ENCODE peak calls at places on chromosomes 3 and 15, in nine cellular contexts. H is Calu3; V is lung microvascular endothelial cell; U is GM23338; R is effector memory CD8-positive, alpha-beta T cell; O is left ventricle myocardium inferior; D is RPMI7951; M is GM13976; G is ecto neural progenitor cell. I is an unnamed sample.

GRCh38 chr15:43795997-43796396 is 3.9 kb downstream of the SERF2 start:
- DNase-seq in H (no peak), V (no peak), U (peak; percentile 59), R (no peak), O (no peak), D (no peak), M (no peak), G (no peak), I (peak; percentile 72)

GRCh38 chr3:115512565-115513410 is 110.5 kb upstream of the GAP43 start:
- DNase-seq in H (peak; percentile 5), V (peak; percentile 51), U (peak; percentile 97), R (no peak), O (peak; percentile 17), D (peak; percentile 38), M (no peak), G (peak; percentile 85), I (peak; percentile 62)

GRCh38 chr15:84402856-84403608 is 167.5 kb downstream of the GOLGA6L4 start:
- DNase-seq in H (no peak), V (no peak), U (no peak), R (no peak), O (no peak), D (no peak), M (no peak), G (peak; percentile 28), I (no peak)

GRCh38 chr3:99883138-99883461 is 65.4 kb downstream of the CMSS1 start:
- DNase-seq in H (no peak), V (peak; percentile 91), U (no peak), R (no peak), O (no peak), D (no peak), M (no peak), G (no peak), I (no peak)

GRCh38 chr3:147130461-147130860 is 275.9 kb downstream of the ZIC4 start:
- DNase-seq in H (no peak), V (no peak), U (no peak), R (no peak), O (no peak), D (no peak), M (no peak), G (no peak), I (no peak)

GRCh38 chr3:194375921-194376570 is 6.5 kb upstream of the LRRC15 start:
- DNase-seq in H (no peak), V (peak; percentile 71), U (no peak), R (no peak), O (no peak), D (no peak), M (no peak), G (no peak), I (no peak)

GRCh38 chr15:75809986-75810750 is 33.1 kb upstream of the UBE2Q2 start:
- DNase-seq in H (peak; percentile 60), V (peak; percentile 72), U (peak; percentile 81), R (no peak), O (no peak), D (peak; percentile 55), M (peak; percentile 34), G (no peak), I (peak; percentile 64)

GRCh38 chr15:98865397-98866339 is 141.9 kb downstream of the PGPEP1L start:
- DNase-seq in H (peak; percentile 74), V (peak; percentile 81), U (peak; percentile 90), R (peak; percentile 62), O (peak; percentile 79), D (peak; percentile 95), M (peak; percentile 61), G (no peak), I (peak; percentile 50)

GRCh38 chr15:65638681-65639089 is 16.9 kb downstream of the SLC24A1 start:
- DNase-seq in H (peak; percentile 58), V (peak; percentile 79), U (peak; percentile 92), R (peak; percentile 38), O (no peak), D (peak; percentile 77), M (peak; percentile 80), G (no peak), I (peak; percentile 88)

GRCh38 chr3:73786346-73786807 is 161.6 kb upstream of the PDZRN3 start:
- DNase-seq in H (no peak), V (peak; percentile 80), U (no peak), R (no peak), O (no peak), D (peak; percentile 97), M (no peak), G (no peak), I (no peak)

GRCh38 chr3:114650808-114651207 is 357.0 kb downstream of the TIGIT start:
- DNase-seq in H (no peak), V (peak; percentile 70), U (no peak), R (no peak), O (no peak), D (peak; percentile 75), M (no peak), G (no peak), I (no peak)

GRCh38 chr15:56772868-56773639 is 39.7 kb upstream of the ZNF280D start:
- DNase-seq in H (no peak), V (no peak), U (peak; percentile 61), R (no peak), O (no peak), D (peak; percentile 25), M (no peak), G (no peak), I (peak; percentile 11)

GRCh38 chr3:195253981-195254432 is 17.0 kb downstream of the XXYLT1 start:
- DNase-seq in H (no peak), V (no peak), U (no peak), R (no peak), O (no peak), D (no peak), M (peak; percentile 12), G (peak; percentile 46), I (peak; percentile 47)

GRCh38 chr15:91572110-91572509 is 281.4 kb upstream of the SLCO3A1 start:
- DNase-seq in H (peak; percentile 49), V (no peak), U (no peak), R (no peak), O (no peak), D (peak; percentile 80), M (no peak), G (no peak), I (no peak)

I was measured in H7.